ENCODE peak calls at places on chromosomes 1 and 21, in four cellular contexts. L, I, X and V are unnamed samples. For H3K4me1, the result is how much of the 10 kb centered on the place peaks cover.

GRCh38 chr1:74368335-74368734 is 133.1 kb downstream of the TNNI3K start:
- DNase-seq in L (no peak), I (peak), X (peak), V (no peak)

GRCh38 chr1:161921990-161922389 is 101.7 kb downstream of the OLFML2B start:
- DNase-seq in L (no peak), I (peak), X (peak), V (no peak)

GRCh38 chr1:8154621-8155052 is 128.5 kb upstream of the ERRFI1 start:
- DNase-seq in L (peak), I (peak), X (peak), V (no peak)

GRCh38 chr1:153790996-153791855 is 16.0 kb downstream of the SLC27A3 start:
- DNase-seq in L (no peak), I (peak), X (peak), V (peak)

GRCh38 chr1:45134468-45134873 is 71.9 kb downstream of the ZSWIM5 start:
- DNase-seq in L (peak), I (no peak), X (no peak), V (no peak)

GRCh38 chr1:102593276-102593675 is 515.0 kb downstream of the COL11A1 start:
- DNase-seq in L (no peak), I (peak), X (no peak), V (no peak)

GRCh38 chr1:218785928-218786327 is 387.8 kb upstream of the LYPLAL1 start:
- DNase-seq in L (no peak), I (peak), X (peak), V (no peak)

GRCh38 chr1:147673401-147673800 is 3.1 kb upstream of the ACP6 start:
- DNase-seq in L (no peak), I (peak), X (peak), V (no peak)

GRCh38 chr1:21305155-21305899 is 15.1 kb upstream of the ECE1 start:
- DNase-seq in L (no peak), I (no peak), X (no peak), V (no peak)

GRCh38 chr1:219159946-219160645 is 13.6 kb upstream of the LYPLAL1 start:
- DNase-seq in L (no peak), I (peak), X (no peak), V (no peak)

GRCh38 chr1:205701405-205701804 is 21.1 kb upstream of the SLC45A3 start:
- DNase-seq in L (no peak), I (no peak), X (no peak), V (no peak)

GRCh38 chr1:24619376-24619775 is 23.7 kb upstream of the SRRM1 start:
- DNase-seq in L (no peak), I (no peak), X (no peak), V (no peak)

GRCh38 chr1:246597340-246597739 is 31.1 kb downstream of the CNST start:
- DNase-seq in L (peak), I (peak), X (peak), V (no peak)

GRCh38 chr1:13813398-13814012 is 113.5 kb downstream of the PRDM2 start:
- DNase-seq in L (no peak), I (no peak), X (no peak), V (no peak)

GRCh38 chr21:41121785-41122415 is 46.1 kb upstream of the BACE2 start:
- DNase-seq in L (peak), I (peak), X (peak), V (no peak)

GRCh38 chr1:40421694-40422384 is 28.4 kb upstream of the ZFP69B start:
- DNase-seq in L (no peak), I (peak), X (peak), V (no peak)

GRCh38 chr1:84497631-84498278 is 8.4 kb upstream of the SPATA1 start:
- DNase-seq in L (no peak), I (no peak), X (no peak), V (no peak)

GRCh38 chr1:185284106-185284505 is 32.9 kb downstream of the IVNS1ABP start:
- DNase-seq in L (no peak), I (no peak), X (no peak), V (no peak)

GRCh38 chr1:25909062-25909461 is 2.8 kb upstream of the STMN1 start:
- DNase-seq in L (no peak), I (no peak), X (no peak), V (no peak)

GRCh38 chr21:41691205-41692203 is 75.3 kb downstream of the RIPK4 start:
- DNase-seq in L (no peak), I (no peak), X (no peak), V (no peak)

GRCh38 chr21:19547951-19548635 is 1144.5 kb upstream of the TMPRSS15 start:
- DNase-seq in L (no peak), I (no peak), X (no peak), V (no peak)

GRCh38 chr1:242198421-242198820 is 199.5 kb upstream of the MAP1LC3C start:
- DNase-seq in L (no peak), I (no peak), X (no peak), V (no peak)

GRCh38 chr1:36386262-36387140 is 777 bp upstream of the STK40 start:
- DNase-seq in L (peak), I (peak), X (peak), V (peak)

GRCh38 chr21:33308586-33309490 is 15.9 kb upstream of the IFNAR1 start:
- DNase-seq in L (no peak), I (peak), X (peak), V (no peak)

GRCh38 chr1:29322861-29323585 is 86.7 kb downstream of the PTPRU start:
- DNase-seq in L (no peak), I (no peak), X (no peak), V (no peak)

GRCh38 chr1:42927920-42928505 is 30.7 kb downstream of the SLC2A1 start:
- DNase-seq in L (no peak), I (no peak), X (no peak), V (no peak)

GRCh38 chr1:92352856-92353255 is 54.0 kb downstream of the RPAP2 start:
- DNase-seq in L (no peak), I (no peak), X (no peak), V (no peak)

GRCh38 chr1:184419734-184420161 is 32.9 kb downstream of the C1orf21 start:
- DNase-seq in L (peak), I (no peak), X (peak), V (peak)

GRCh38 chr1:30887485-30888315 is 20.9 kb downstream of the SDC3 start:
- DNase-seq in L (no peak), I (peak), X (peak), V (peak)

GRCh38 chr1:54294846-54295245 is 94.9 kb downstream of the MRPL37 start:
- DNase-seq in L (no peak), I (peak), X (peak), V (no peak)
- H3K4me1 ChIP-seq in L (under half), I (under half), X (under half), V (under half)

GRCh38 chr1:150371110-150371509 is 7.2 kb downstream of the RPRD2 start:
- DNase-seq in L (no peak), I (no peak), X (no peak), V (no peak)
- H3K4me1 ChIP-seq in L (under half), I (under half), X (under half), V (under half)

DNA sequence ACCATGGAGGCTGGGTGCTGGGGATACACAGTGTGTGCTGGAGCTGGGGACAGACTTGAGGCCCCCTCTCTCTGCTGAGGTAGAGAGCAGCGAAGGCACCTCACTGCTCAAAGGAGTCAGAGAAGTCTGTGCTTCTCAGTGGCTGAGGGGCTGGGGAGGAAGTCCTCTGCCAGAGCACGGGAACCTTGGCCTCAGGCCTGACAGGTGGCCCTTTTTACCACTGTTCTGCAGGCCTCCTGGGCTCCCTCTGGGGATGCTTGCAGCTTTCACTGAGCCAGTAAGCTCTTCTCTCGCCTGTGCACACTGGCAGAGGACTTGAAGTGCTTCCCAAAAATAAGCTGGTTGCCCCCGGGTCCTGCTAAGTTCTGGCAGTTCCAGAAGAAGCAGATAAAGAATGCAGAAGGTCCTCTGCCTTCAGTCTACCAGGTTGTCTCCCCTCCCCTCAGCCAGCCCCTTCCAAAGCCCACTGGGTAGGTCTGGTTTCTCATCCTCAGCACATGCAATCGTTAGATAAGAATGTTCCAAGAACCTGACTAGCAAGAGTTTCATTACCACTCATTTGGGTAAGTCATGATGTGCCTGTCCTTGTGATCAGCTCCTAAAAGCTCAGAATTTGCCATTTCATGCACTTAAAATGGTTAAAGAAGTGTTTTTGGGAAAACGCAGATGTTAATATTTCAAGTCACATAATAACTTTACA is 53.9 kb downstream of the TENT5C start:
- DNase-seq in L (no peak), I (no peak), X (no peak), V (no peak)
- H3K4me1 ChIP-seq in L (under half), I (under half), X (under half), V (under half)

GRCh38 chr1:53834776-53835175 is 3.3 kb downstream of the NDC1 start:
- DNase-seq in L (no peak), I (no peak), X (no peak), V (no peak)

GRCh38 chr1:53842347-53842746 is 4.3 kb upstream of the NDC1 start:
- DNase-seq in L (no peak), I (no peak), X (no peak), V (no peak)

GRCh38 chr1:53835491-53835890 is 2.6 kb downstream of the NDC1 start:
- DNase-seq in L (no peak), I (peak), X (peak), V (no peak)

GRCh38 chr1:53838654-53838974 is 518 bp upstream of the NDC1 start:
- DNase-seq in L (no peak), I (no peak), X (no peak), V (no peak)

DNA sequence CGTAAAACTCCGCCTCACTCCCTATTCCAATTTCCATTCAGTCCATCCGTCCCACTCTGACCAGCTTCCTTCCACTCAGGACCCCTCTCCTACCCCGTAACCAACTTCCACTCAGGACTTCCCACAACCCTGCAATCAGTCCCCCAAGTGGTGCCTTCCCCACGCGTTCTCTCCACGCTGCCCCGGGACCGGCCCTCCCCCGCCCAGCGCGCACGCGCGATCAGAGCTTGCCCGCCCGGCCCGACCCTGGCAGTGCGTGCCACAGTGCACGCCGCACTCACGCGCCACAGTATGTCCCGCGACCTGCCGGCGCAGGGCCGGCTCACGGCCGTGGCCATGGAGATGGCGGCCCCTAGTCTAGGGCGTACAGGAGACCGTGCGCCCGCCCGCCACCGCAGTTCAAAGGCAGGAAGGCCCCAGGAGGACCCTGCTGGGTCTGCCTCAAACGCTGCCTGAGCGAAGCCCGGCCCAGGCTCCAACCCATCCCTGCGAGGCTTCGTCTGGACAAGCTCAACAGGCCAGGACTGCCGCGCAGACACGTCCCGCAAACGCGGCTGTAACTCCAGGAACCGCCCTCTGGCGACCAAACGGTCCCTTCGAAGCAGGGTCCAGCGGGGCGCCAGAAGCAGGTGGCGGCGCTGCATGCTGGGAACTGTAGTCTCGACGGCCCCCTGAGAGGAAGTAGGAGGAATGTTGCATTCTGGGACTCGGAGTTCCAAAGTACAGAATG is at the start of gene NDC1:
- DNase-seq in L (peak), I (peak), X (peak), V (peak)
- H3K4me1 ChIP-seq in L (under half), I (under half), X (under half), V (under half)